ENCODE peak calls at places on chromosomes 3 and 15, in four cellular contexts. I, Z, S and P are unnamed samples.

GRCh38 chr3:42786631-42787030 is 13.6 kb upstream of the CCDC13 start:
- DNase-seq in I (no peak), Z (no peak), S (no peak), P (no peak)

GRCh38 chr15:78711638-78712037 is 70.6 kb upstream of the CHRNB4 start:
- DNase-seq in I (no peak), Z (no peak), S (no peak), P (no peak)

GRCh38 chr3:193354423-193354822 is 24.1 kb downstream of the ATP13A5 start:
- DNase-seq in I (no peak), Z (no peak), S (no peak), P (no peak)

GRCh38 chr15:69653846-69654245 is 201.2 kb downstream of the RPLP1 start:
- DNase-seq in I (no peak), Z (no peak), S (no peak), P (no peak)

GRCh38 chr15:43168192-43169107 is 16.8 kb upstream of the CCNDBP1 start:
- DNase-seq in I (no peak), Z (no peak), S (no peak), P (no peak)

GRCh38 chr3:128095222-128095703 is 28.3 kb downstream of the RUVBL1 start:
- DNase-seq in I (peak; percentile 70), Z (peak; percentile 84), S (peak; percentile 55), P (peak; percentile 68)

GRCh38 chr15:91751611-91752010 is 101.9 kb upstream of the SLCO3A1 start:
- DNase-seq in I (no peak), Z (no peak), S (no peak), P (no peak)

GRCh38 chr3:171804618-171805389 is 5.5 kb downstream of the PLD1 start:
- DNase-seq in I (no peak), Z (no peak), S (peak; percentile 57), P (no peak)

GRCh38 chr15:47338771-47339170 is 378.5 kb upstream of the SEMA6D start:
- DNase-seq in I (no peak), Z (no peak), S (no peak), P (no peak)

GRCh38 chr3:150149651-150150051 is 179.0 kb upstream of the PFN2 start:
- DNase-seq in I (no peak), Z (no peak), S (no peak), P (no peak)

GRCh38 chr15:82812994-82813393 is 3.6 kb downstream of the WHAMM start:
- DNase-seq in I (no peak), Z (no peak), S (no peak), P (no peak)

GRCh38 chr3:20776717-20777116 is 590.7 kb upstream of the SGO1 start:
- DNase-seq in I (no peak), Z (no peak), S (no peak), P (no peak)

GRCh38 chr15:43239732-43240491 is 19.1 kb upstream of the EPB42 start:
- DNase-seq in I (no peak), Z (no peak), S (no peak), P (peak; percentile 77)

GRCh38 chr3:45524605-45525004 is 69.9 kb upstream of the LIMD1 start:
- DNase-seq in I (no peak), Z (no peak), S (no peak), P (no peak)

GRCh38 chr15:91555307-91555706 is 298.2 kb upstream of the SLCO3A1 start:
- DNase-seq in I (no peak), Z (no peak), S (no peak), P (no peak)

GRCh38 chr3:8668216-8668615 is 23.6 kb upstream of the SSUH2 start:
- DNase-seq in I (no peak), Z (no peak), S (no peak), P (no peak)